ENCODE peak calls at places on chromosomes 12 and 14, in five cellular contexts. J, R, P, Z and D are unnamed samples. For H3K4me1, the result is how much of the 10 kb centered on the place peaks cover.

GRCh38 chr12:32063796-32064195 is 42.9 kb upstream of the BICD1 start:
- DNase-seq in J (no peak), R (no peak), P (no peak), Z (no peak), D (no peak)

GRCh38 chr12:44389038-44389437 is 487.1 kb downstream of the NELL2 start:
- DNase-seq in J (no peak), R (no peak), P (no peak), Z (no peak), D (no peak)

GRCh38 chr14:60311417-60311816 is 62.4 kb downstream of the PPM1A start:
- DNase-seq in J (no peak), R (peak), P (peak), Z (no peak), D (no peak)

GRCh38 chr12:111841236-111841749 is 735 bp upstream of the MAPKAPK5 start:
- DNase-seq in J (no peak), R (no peak), P (peak), Z (no peak), D (no peak)

GRCh38 chr12:29333178-29333577 is 47.8 kb downstream of the ERGIC2 start:
- DNase-seq in J (no peak), R (no peak), P (no peak), Z (no peak), D (no peak)

GRCh38 chr12:124381454-124382207 is 86.7 kb downstream of the RFLNA start:
- DNase-seq in J (no peak), R (no peak), P (no peak), Z (peak), D (peak)

GRCh38 chr12:50224026-50224692 is 57.0 kb upstream of the CERS5 start:
- DNase-seq in J (no peak), R (peak), P (no peak), Z (peak), D (no peak)

GRCh38 chr12:75705749-75706719 is 194.6 kb upstream of the KRR1 start:
- DNase-seq in J (no peak), R (no peak), P (peak), Z (peak), D (peak)

GRCh38 chr12:28899951-28900350 is 249.1 kb upstream of the FAR2 start:
- DNase-seq in J (no peak), R (no peak), P (no peak), Z (no peak), D (no peak)

GRCh38 chr12:21891763-21892217 is 49.4 kb downstream of the ABCC9 start:
- DNase-seq in J (no peak), R (no peak), P (no peak), Z (no peak), D (no peak)

GRCh38 chr12:21892341-21892740 is 48.9 kb downstream of the ABCC9 start:
- DNase-seq in J (no peak), R (no peak), P (no peak), Z (no peak), D (no peak)

GRCh38 chr12:21894792-21895392 is 46.3 kb downstream of the ABCC9 start:
- DNase-seq in J (no peak), R (no peak), P (no peak), Z (no peak), D (no peak)

GRCh38 chr12:21888464-21888863 is 52.8 kb downstream of the ABCC9 start:
- DNase-seq in J (no peak), R (no peak), P (no peak), Z (no peak), D (no peak)

GRCh38 chr12:21893924-21894323 is 47.3 kb downstream of the ABCC9 start:
- DNase-seq in J (no peak), R (no peak), P (no peak), Z (no peak), D (no peak)
- H3K4me1 ChIP-seq in J (under half), R (under half), P (under half), Z (under half), D (under half)

GRCh38 chr14:95577875-95578274 is 43.0 kb downstream of the GLRX5 start:
- DNase-seq in J (no peak), R (no peak), P (no peak), Z (no peak), D (no peak)
- H3K4me1 ChIP-seq in J (under half), R (under half), P (under half), Z (under half), D (under half)

GRCh38 chr12:4274960-4275868 is 1.7 kb downstream of the CCND2 start:
- DNase-seq in J (no peak), R (no peak), P (no peak), Z (no peak), D (no peak)

GRCh38 chr12:4274396-4274959 is 916 bp downstream of the CCND2 start:
- DNase-seq in J (peak), R (no peak), P (no peak), Z (no peak), D (peak)

GRCh38 chr12:4277205-4277543 is 3.6 kb downstream of the CCND2 start:
- DNase-seq in J (no peak), R (no peak), P (no peak), Z (no peak), D (no peak)

GRCh38 chr12:4276524-4277204 is 3.1 kb downstream of the CCND2 start:
- DNase-seq in J (peak), R (peak), P (peak), Z (peak), D (peak)

DNA sequence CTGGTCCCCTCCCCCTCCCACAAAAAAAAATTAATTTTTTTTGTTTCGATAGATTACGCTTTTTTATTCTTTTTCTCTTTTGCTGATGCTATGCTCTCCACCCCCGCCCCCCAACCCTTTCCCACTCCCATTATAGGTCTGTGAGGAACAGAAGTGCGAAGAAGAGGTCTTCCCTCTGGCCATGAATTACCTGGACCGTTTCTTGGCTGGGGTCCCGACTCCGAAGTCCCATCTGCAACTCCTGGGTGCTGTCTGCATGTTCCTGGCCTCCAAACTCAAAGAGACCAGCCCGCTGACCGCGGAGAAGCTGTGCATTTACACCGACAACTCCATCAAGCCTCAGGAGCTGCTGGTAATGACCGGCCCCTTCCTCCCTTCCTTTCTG is 2.3 kb downstream of the CCND2 start:
- DNase-seq in J (no peak), R (peak), P (no peak), Z (no peak), D (peak)
- H3K4me1 ChIP-seq in J (under half), R (under half), P (under half), Z (under half), D (half or more)

GRCh38 chr14:105173145-105173544 is 4.6 kb upstream of the JAG2 start:
- DNase-seq in J (no peak), R (no peak), P (no peak), Z (no peak), D (no peak)

GRCh38 chr14:105176513-105176912 is 4.6 kb downstream of the NUDT14 start:
- DNase-seq in J (no peak), R (no peak), P (no peak), Z (no peak), D (no peak)

GRCh38 chr14:105177082-105177481 is 4.0 kb downstream of the NUDT14 start:
- DNase-seq in J (no peak), R (no peak), P (no peak), Z (no peak), D (no peak)

GRCh38 chr14:105172476-105172875 is 3.9 kb upstream of the JAG2 start:
- DNase-seq in J (no peak), R (no peak), P (no peak), Z (no peak), D (no peak)

GRCh38 chr14:105173901-105174894 is 5.6 kb upstream of the JAG2 start:
- DNase-seq in J (no peak), R (no peak), P (no peak), Z (no peak), D (peak)
- H3K4me1 ChIP-seq in J (under half), R (under half), P (under half), Z (under half), D (under half)

GRCh38 chr14:103388664-103389063 is 3.4 kb downstream of the MARK3 start:
- DNase-seq in J (no peak), R (no peak), P (no peak), Z (no peak), D (no peak)
- H3K4me1 ChIP-seq in J (under half), R (under half), P (under half), Z (under half), D (under half)

GRCh38 chr14:22489247-22489551 is 99.8 kb downstream of the DAD1 start:
- DNase-seq in J (no peak), R (peak), P (no peak), Z (no peak), D (no peak)

GRCh38 chr14:22487941-22488340 is 101.1 kb downstream of the DAD1 start:
- DNase-seq in J (no peak), R (peak), P (peak), Z (no peak), D (no peak)

GRCh38 chr14:22491683-22492483 is 97.1 kb downstream of the DAD1 start:
- DNase-seq in J (no peak), R (no peak), P (no peak), Z (no peak), D (no peak)

GRCh38 chr14:22488522-22489246 is 100.3 kb downstream of the DAD1 start:
- DNase-seq in J (no peak), R (no peak), P (no peak), Z (no peak), D (no peak)

GRCh38 chr14:22489957-22490950 is 98.8 kb downstream of the DAD1 start:
- DNase-seq in J (no peak), R (no peak), P (no peak), Z (no peak), D (no peak)
- H3K4me1 ChIP-seq in J (under half), R (under half), P (under half), Z (under half), D (under half)

DNA sequence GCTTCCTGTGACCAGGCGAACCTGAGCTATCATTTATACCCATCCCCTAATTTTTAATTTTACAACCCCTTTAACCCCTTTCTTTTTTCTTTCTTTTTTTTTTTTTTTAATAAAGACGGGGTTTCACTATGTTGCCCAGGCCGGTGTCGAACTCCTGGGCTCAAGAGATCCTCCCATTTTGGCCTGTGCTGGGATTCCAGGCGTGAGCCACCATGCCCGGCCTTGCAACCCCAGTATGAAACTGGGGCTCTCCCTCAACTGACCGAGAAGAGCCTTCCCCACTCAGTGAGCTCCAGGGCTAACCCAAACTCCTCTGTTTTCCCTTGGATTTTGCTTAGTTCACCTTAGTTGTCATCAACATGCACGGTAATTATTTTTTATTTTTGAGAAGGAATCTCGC is 992 bp downstream of the CPSF2 start:
- DNase-seq in J (no peak), R (no peak), P (no peak), Z (no peak), D (no peak)
- H3K4me1 ChIP-seq in J (under half), R (under half), P (under half), Z (under half), D (under half)

GRCh38 chr14:54882521-54882920 is 20.1 kb downstream of the GCH1 start:
- DNase-seq in J (no peak), R (no peak), P (peak), Z (no peak), D (no peak)

GRCh38 chr14:54881235-54881760 is 21.3 kb downstream of the GCH1 start:
- DNase-seq in J (peak), R (no peak), P (no peak), Z (no peak), D (no peak)

GRCh38 chr14:54877015-54877702 is 25.5 kb downstream of the GCH1 start:
- DNase-seq in J (no peak), R (peak), P (peak), Z (no peak), D (no peak)

GRCh38 chr14:54881761-54882401 is 20.7 kb downstream of the GCH1 start:
- DNase-seq in J (peak), R (no peak), P (no peak), Z (no peak), D (peak)

GRCh38 chr14:54877703-54878021 is 25.0 kb downstream of the GCH1 start:
- DNase-seq in J (no peak), R (peak), P (no peak), Z (no peak), D (no peak)
- H3K4me1 ChIP-seq in J (under half), R (under half), P (under half), Z (under half), D (under half)